ENCODE peak calls at places on chromosomes 13 and 19, in nine cellular contexts. K is IMR-90, J is GM23338, N is A673, E is pancreas, M is cardiac muscle cell, C is K562, F is fibroblast of lung, G is Panc1. Q is an unnamed sample.
A peak's percentile ranks its signal among the peaks of the same experiment; 100 is the strongest.

GRCh38 chr19:36097036-36097435 is 13.9 kb upstream of the OVOL3 start:
- DNase-seq in K (no peak), J (no peak), N (no peak), E (no peak), M (no peak), C (no peak), F (no peak), G (no peak), Q (no peak)

GRCh38 chr13:50731400-50731799 is 112.1 kb downstream of the DLEU7 start:
- DNase-seq in K (peak; percentile 54), J (no peak), N (no peak), E (no peak), M (no peak), C (no peak), F (peak; percentile 86), G (no peak), Q (no peak)

GRCh38 chr19:19040417-19040816 is 7.0 kb downstream of the ARMC6 start:
- DNase-seq in K (peak; percentile 91), J (no peak), N (no peak), E (no peak), M (no peak), C (no peak), F (peak; percentile 65), G (no peak), Q (no peak)

GRCh38 chr13:113562085-113562749 is 22.3 kb upstream of the TFDP1 start:
- DNase-seq in K (peak; percentile 76), J (peak; percentile 93), N (peak; percentile 90), E (no peak), M (peak; percentile 84), C (peak; percentile 57), F (peak; percentile 75), G (no peak), Q (peak; percentile 89)

GRCh38 chr13:112603641-112604220 is 15.8 kb upstream of the TUBGCP3 start:
- DNase-seq in K (peak; percentile 31), J (no peak), N (no peak), E (no peak), M (no peak), C (no peak), F (peak; percentile 63), G (no peak), Q (no peak)

GRCh38 chr13:92612892-92613291 is 613.7 kb upstream of the GPC6 start:
- DNase-seq in K (no peak), J (no peak), N (no peak), E (no peak), M (no peak), C (no peak), F (no peak), G (no peak), Q (no peak)

GRCh38 chr19:50722248-50723013 is 733 bp upstream of the CLEC11A start:
- DNase-seq in K (peak; percentile 6), J (no peak), N (no peak), E (no peak), M (no peak), C (no peak), F (no peak), G (no peak), Q (no peak)

GRCh38 chr19:46924874-46925547 is 64.2 kb downstream of the ARHGAP35 start:
- DNase-seq in K (no peak), J (no peak), N (no peak), E (no peak), M (no peak), C (peak; percentile 66), F (no peak), G (no peak), Q (no peak)

GRCh38 chr13:110340812-110341444 is 33.8 kb downstream of the COL4A2 start:
- DNase-seq in K (peak; percentile 93), J (no peak), N (peak; percentile 77), E (no peak), M (peak; percentile 28), C (no peak), F (peak; percentile 87), G (no peak), Q (no peak)

GRCh38 chr13:111936267-111936925 is 130.6 kb upstream of the SOX1 start:
- DNase-seq in K (no peak), J (no peak), N (no peak), E (no peak), M (no peak), C (no peak), F (no peak), G (no peak), Q (no peak)

GRCh38 chr19:52200044-52200443 is 10.2 kb downstream of the PPP2R1A start:
- DNase-seq in K (peak; percentile 78), J (no peak), N (no peak), E (no peak), M (no peak), C (no peak), F (peak; percentile 78), G (no peak), Q (no peak)

GRCh38 chr19:42465827-42466280 is 23.1 kb upstream of the CXCL17 start:
- DNase-seq in K (no peak), J (no peak), N (no peak), E (no peak), M (no peak), C (no peak), F (no peak), G (no peak), Q (no peak)

GRCh38 chr19:12720851-12721655 is 2.7 kb downstream of the TNPO2 start:
- DNase-seq in K (no peak), J (peak; percentile 43), N (no peak), E (peak; percentile 67), M (peak; percentile 8), C (peak; percentile 49), F (peak; percentile 25), G (no peak), Q (no peak)

GRCh38 chr13:101982903-101983302 is 418.9 kb downstream of the FGF14 start:
- DNase-seq in K (no peak), J (no peak), N (no peak), E (no peak), M (no peak), C (no peak), F (no peak), G (no peak), Q (no peak)

GRCh38 chr19:5828661-5829566 is 10.6 kb downstream of the FUT6 start:
- DNase-seq in K (no peak), J (peak; percentile 74), N (peak; percentile 83), E (no peak), M (peak; percentile 96), C (no peak), F (no peak), G (no peak), Q (peak; percentile 94)

GRCh38 chr19:39499082-39499642 is 415 bp downstream of the DLL3 start:
- DNase-seq in K (no peak), J (peak; percentile 65), N (peak; percentile 47), E (no peak), M (peak; percentile 58), C (no peak), F (peak; percentile 16), G (no peak), Q (peak; percentile 66)

GRCh38 chr19:38952395-38953165 is 21.8 kb downstream of the MRPS12 start:
- DNase-seq in K (peak; percentile 16), J (peak; percentile 80), N (peak; percentile 70), E (no peak), M (peak; percentile 43), C (peak; percentile 45), F (no peak), G (no peak), Q (peak; percentile 62)

GRCh38 chr13:98717891-98718290 is 34.6 kb downstream of the SLC15A1 start:
- DNase-seq in K (no peak), J (no peak), N (no peak), E (no peak), M (no peak), C (no peak), F (no peak), G (no peak), Q (no peak)
- H3K4me1 ChIP-seq in K (no peaks in the 10 kb centered on the region), J (no peaks in the 10 kb centered on the region), N (no peaks in the 10 kb centered on the region), E (no peaks in the 10 kb centered on the region), M (no peaks in the 10 kb centered on the region), C (no peaks in the 10 kb centered on the region), F (no peaks in the 10 kb centered on the region), G (no peaks in the 10 kb centered on the region), Q (no peaks in the 10 kb centered on the region)

GRCh38 chr19:49111218-49111998 is 2.8 kb upstream of the LIN7B start:
- DNase-seq in K (no peak), J (no peak), N (no peak), E (no peak), M (no peak), C (no peak), F (no peak), G (no peak), Q (no peak)

GRCh38 chr19:49110567-49110966 is 3.6 kb upstream of the LIN7B start:
- DNase-seq in K (peak; percentile 62), J (no peak), N (no peak), E (no peak), M (no peak), C (no peak), F (peak; percentile 62), G (no peak), Q (no peak)

GRCh38 chr19:49114630-49115363 is 627 bp downstream of the LIN7B start:
- DNase-seq in K (peak; percentile 33), J (peak; percentile 88), N (peak; percentile 94), E (peak; percentile 78), M (peak; percentile 90), C (peak; percentile 47), F (peak; percentile 55), G (no peak), Q (peak; percentile 81)

GRCh38 chr19:49116544-49116943 is 2.4 kb downstream of the LIN7B start:
- DNase-seq in K (no peak), J (no peak), N (peak; percentile 36), E (no peak), M (no peak), C (no peak), F (no peak), G (no peak), Q (no peak)

GRCh38 chr19:49113762-49114629 is at the start of gene LIN7B:
- DNase-seq in K (peak; percentile 54), J (peak; percentile 84), N (peak; percentile 84), E (peak; percentile 90), M (peak; percentile 94), C (peak; percentile 88), F (peak; percentile 43), G (no peak), Q (peak; percentile 92)
- TF ChIP-seq CTCF in K (peak; percentile 67), J (peak; percentile 39), N (peak; percentile 32), E (peak; percentile 28), M (peak; percentile 38), C (peak; percentile 60), F (no peak), G (peak; percentile 78), Q (peak; percentile 17)

GRCh38 chr19:2043269-2043641 is 7.8 kb downstream of the MKNK2 start:
- DNase-seq in K (no peak), J (no peak), N (no peak), E (peak; percentile 66), M (no peak), C (no peak), F (no peak), G (no peak), Q (no peak)
- H3K4me1 ChIP-seq in K (peaks cover 22% of the 10 kb centered on the region), J (peaks cover 15% of the 10 kb centered on the region), N (peaks cover 26% of the 10 kb centered on the region), E (peaks cover 67% of the 10 kb centered on the region), M (peaks cover 22% of the 10 kb centered on the region), C (peaks cover 90% of the 10 kb centered on the region), F (peaks cover 16% of the 10 kb centered on the region), G (peaks cover 53% of the 10 kb centered on the region), Q (peaks cover 23% of the 10 kb centered on the region)

GRCh38 chr13:98447881-98448641 is 128.8 kb downstream of the STK24 start:
- DNase-seq in K (no peak), J (peak; percentile 95), N (peak; percentile 63), E (no peak), M (peak; percentile 82), C (no peak), F (no peak), G (no peak), Q (peak; percentile 87)
- TF ChIP-seq CTCF in K (peak; percentile 46), J (peak; percentile 86), N (peak; percentile 77), E (no peak), M (peak; percentile 49), C (peak; percentile 43), F (peak; percentile 62), G (peak; percentile 79), Q (peak; percentile 93)

Q was measured in BE2C.